ENCODE peak calls at places on chromosomes 2 and 18, in ten cellular contexts. One of them, this sample, is unnamed.

GRCh38 chr2:18219676-18220075 is 340.8 kb downstream of the RDH14 start:
- DNase-seq in brain microvascular endothelial cell: no peak
- DNase-seq in AG09309: no peak
- DNase-seq in Panc1: no peak
- DNase-seq in cardiac fibroblast: peak
- DNase-seq in CD8-positive, alpha-beta memory T cell: no peak
- DNase-seq in HFF-Myc: no peak
- DNase-seq in body of pancreas: no peak
- DNase-seq in fibroblast of lung: no peak
- DNase-seq in naive thymus-derived CD4-positive, alpha-beta T cell: no peak
- DNase-seq in this sample: no peak

GRCh38 chr2:191959209-191959608 is 112.3 kb upstream of the CAVIN2 start:
- DNase-seq in brain microvascular endothelial cell: no peak
- DNase-seq in fibroblast of lung: no peak
- DNase-seq in cardiac fibroblast: peak
- DNase-seq in HFF-Myc: no peak
- DNase-seq in Panc1: no peak
- DNase-seq in naive thymus-derived CD4-positive, alpha-beta T cell: no peak
- DNase-seq in CD8-positive, alpha-beta memory T cell: no peak
- DNase-seq in body of pancreas: no peak
- DNase-seq in AG09309: no peak
- DNase-seq in this sample: no peak

GRCh38 chr2:202671317-202672035 is 36.7 kb downstream of the FAM117B start:
- DNase-seq in CD8-positive, alpha-beta memory T cell: no peak
- DNase-seq in naive thymus-derived CD4-positive, alpha-beta T cell: no peak
- DNase-seq in brain microvascular endothelial cell: no peak
- DNase-seq in HFF-Myc: no peak
- DNase-seq in AG09309: no peak
- DNase-seq in cardiac fibroblast: no peak
- DNase-seq in Panc1: no peak
- DNase-seq in fibroblast of lung: peak
- DNase-seq in body of pancreas: no peak
- DNase-seq in this sample: no peak

GRCh38 chr18:364221-364620 is 96.4 kb upstream of the THOC1 start:
- DNase-seq in CD8-positive, alpha-beta memory T cell: no peak
- DNase-seq in cardiac fibroblast: peak
- DNase-seq in body of pancreas: no peak
- DNase-seq in AG09309: no peak
- DNase-seq in Panc1: no peak
- DNase-seq in naive thymus-derived CD4-positive, alpha-beta T cell: no peak
- DNase-seq in brain microvascular endothelial cell: no peak
- DNase-seq in fibroblast of lung: peak
- DNase-seq in HFF-Myc: no peak
- DNase-seq in this sample: peak

GRCh38 chr2:14094592-14094991 is 537.9 kb upstream of the LRATD1 start:
- DNase-seq in HFF-Myc: no peak
- DNase-seq in cardiac fibroblast: no peak
- DNase-seq in body of pancreas: no peak
- DNase-seq in brain microvascular endothelial cell: no peak
- DNase-seq in fibroblast of lung: no peak
- DNase-seq in CD8-positive, alpha-beta memory T cell: no peak
- DNase-seq in Panc1: no peak
- DNase-seq in naive thymus-derived CD4-positive, alpha-beta T cell: no peak
- DNase-seq in AG09309: no peak
- DNase-seq in this sample: no peak

GRCh38 chr2:239337877-239338484 is 62.8 kb downstream of the HDAC4 start:
- DNase-seq in AG09309: no peak
- DNase-seq in cardiac fibroblast: no peak
- DNase-seq in body of pancreas: no peak
- DNase-seq in CD8-positive, alpha-beta memory T cell: no peak
- DNase-seq in Panc1: no peak
- DNase-seq in brain microvascular endothelial cell: no peak
- DNase-seq in fibroblast of lung: no peak
- DNase-seq in HFF-Myc: no peak
- DNase-seq in naive thymus-derived CD4-positive, alpha-beta T cell: no peak
- DNase-seq in this sample: no peak

GRCh38 chr2:230893881-230894781 is 29.4 kb downstream of the ITM2C start:
- DNase-seq in AG09309: no peak
- DNase-seq in HFF-Myc: no peak
- DNase-seq in naive thymus-derived CD4-positive, alpha-beta T cell: no peak
- DNase-seq in cardiac fibroblast: no peak
- DNase-seq in fibroblast of lung: no peak
- DNase-seq in CD8-positive, alpha-beta memory T cell: no peak
- DNase-seq in brain microvascular endothelial cell: no peak
- DNase-seq in body of pancreas: no peak
- DNase-seq in Panc1: no peak
- DNase-seq in this sample: no peak

GRCh38 chr18:78390348-78390929 is 589.2 kb upstream of the SALL3 start:
- DNase-seq in Panc1: no peak
- DNase-seq in body of pancreas: no peak
- DNase-seq in naive thymus-derived CD4-positive, alpha-beta T cell: no peak
- DNase-seq in CD8-positive, alpha-beta memory T cell: no peak
- DNase-seq in fibroblast of lung: no peak
- DNase-seq in HFF-Myc: no peak
- DNase-seq in brain microvascular endothelial cell: no peak
- DNase-seq in cardiac fibroblast: no peak
- DNase-seq in AG09309: no peak
- DNase-seq in this sample: no peak

GRCh38 chr2:233029321-233029720 is 3.2 kb upstream of the NEU2 start:
- DNase-seq in brain microvascular endothelial cell: no peak
- DNase-seq in AG09309: peak
- DNase-seq in CD8-positive, alpha-beta memory T cell: no peak
- DNase-seq in body of pancreas: no peak
- DNase-seq in fibroblast of lung: peak
- DNase-seq in Panc1: peak
- DNase-seq in HFF-Myc: no peak
- DNase-seq in naive thymus-derived CD4-positive, alpha-beta T cell: no peak
- DNase-seq in cardiac fibroblast: no peak
- DNase-seq in this sample: no peak

GRCh38 chr2:48906640-48907039 is 151.1 kb upstream of the LHCGR start:
- DNase-seq in fibroblast of lung: no peak
- DNase-seq in body of pancreas: no peak
- DNase-seq in CD8-positive, alpha-beta memory T cell: no peak
- DNase-seq in cardiac fibroblast: no peak
- DNase-seq in naive thymus-derived CD4-positive, alpha-beta T cell: no peak
- DNase-seq in brain microvascular endothelial cell: no peak
- DNase-seq in HFF-Myc: no peak
- DNase-seq in Panc1: no peak
- DNase-seq in AG09309: no peak
- DNase-seq in this sample: no peak

GRCh38 chr2:237465515-237466227 is 21.4 kb upstream of the MLPH start:
- DNase-seq in cardiac fibroblast: peak
- DNase-seq in Panc1: no peak
- DNase-seq in AG09309: peak
- DNase-seq in body of pancreas: no peak
- DNase-seq in CD8-positive, alpha-beta memory T cell: no peak
- DNase-seq in HFF-Myc: no peak
- DNase-seq in naive thymus-derived CD4-positive, alpha-beta T cell: no peak
- DNase-seq in brain microvascular endothelial cell: peak
- DNase-seq in fibroblast of lung: peak
- DNase-seq in this sample: peak

DNA sequence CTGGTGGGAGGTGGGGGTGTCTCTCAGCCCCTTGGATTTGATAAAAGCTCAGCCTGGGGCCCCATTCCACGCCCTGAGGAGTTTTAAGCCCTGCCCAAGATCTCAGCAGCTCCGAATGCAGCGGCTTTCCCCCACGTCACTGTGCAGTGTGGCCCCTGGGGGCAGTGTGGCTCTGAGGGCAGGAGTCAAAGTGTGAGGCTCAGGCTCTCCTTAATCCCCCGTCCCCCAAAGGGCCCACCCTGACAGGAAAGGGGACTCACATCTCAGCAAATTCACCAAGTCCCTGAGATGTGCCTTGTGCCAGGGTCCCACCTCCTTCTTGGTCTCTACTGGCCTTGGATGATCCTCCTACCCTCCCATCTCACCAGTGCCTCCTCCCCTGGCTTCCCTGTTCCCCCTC is 25.2 kb downstream of the NPPC start:
- DNase-seq in AG09309: no peak
- DNase-seq in brain microvascular endothelial cell: no peak
- DNase-seq in body of pancreas: no peak
- DNase-seq in HFF-Myc: no peak
- DNase-seq in Panc1: no peak
- DNase-seq in fibroblast of lung: no peak
- DNase-seq in naive thymus-derived CD4-positive, alpha-beta T cell: no peak
- DNase-seq in CD8-positive, alpha-beta memory T cell: no peak
- DNase-seq in cardiac fibroblast: no peak
- DNase-seq in this sample: no peak
- H3K4me3 ChIP-seq in AG09309: no peak
- H3K4me3 ChIP-seq in brain microvascular endothelial cell: no peak
- H3K4me3 ChIP-seq in body of pancreas: no peak
- H3K4me3 ChIP-seq in HFF-Myc: no peak
- H3K4me3 ChIP-seq in Panc1: no peak
- H3K4me3 ChIP-seq in fibroblast of lung: no peak
- H3K4me3 ChIP-seq in naive thymus-derived CD4-positive, alpha-beta T cell: no peak
- H3K4me3 ChIP-seq in CD8-positive, alpha-beta memory T cell: no peak
- H3K4me3 ChIP-seq in cardiac fibroblast: no peak
- H3K4me3 ChIP-seq in this sample: no peak

DNA sequence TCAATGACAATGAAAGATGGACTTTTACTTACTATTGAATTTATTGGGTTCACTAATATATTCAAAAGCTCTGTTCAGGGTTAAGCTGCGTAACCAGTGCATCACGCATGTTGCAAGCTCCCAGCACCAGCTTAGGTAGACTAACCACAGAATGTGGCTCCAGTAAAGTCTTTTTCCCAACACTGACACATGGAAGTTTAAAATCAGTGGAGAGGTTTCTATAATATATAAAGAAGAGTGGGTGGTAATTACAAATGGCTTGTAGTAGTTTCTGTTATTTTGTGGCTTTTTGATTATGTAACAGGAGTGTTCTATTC is 1.9 kb downstream of the PLCL1 start:
- DNase-seq in AG09309: no peak
- DNase-seq in body of pancreas: no peak
- DNase-seq in HFF-Myc: no peak
- DNase-seq in CD8-positive, alpha-beta memory T cell: no peak
- DNase-seq in naive thymus-derived CD4-positive, alpha-beta T cell: no peak
- DNase-seq in cardiac fibroblast: no peak
- DNase-seq in brain microvascular endothelial cell: no peak
- DNase-seq in fibroblast of lung: no peak
- DNase-seq in Panc1: no peak
- DNase-seq in this sample: no peak
- H3K4me3 ChIP-seq in AG09309: no peak
- H3K4me3 ChIP-seq in body of pancreas: no peak
- H3K4me3 ChIP-seq in HFF-Myc: no peak
- H3K4me3 ChIP-seq in CD8-positive, alpha-beta memory T cell: peak
- H3K4me3 ChIP-seq in naive thymus-derived CD4-positive, alpha-beta T cell: peak
- H3K4me3 ChIP-seq in cardiac fibroblast: peak
- H3K4me3 ChIP-seq in brain microvascular endothelial cell: no peak
- H3K4me3 ChIP-seq in fibroblast of lung: no peak
- H3K4me3 ChIP-seq in Panc1: no peak
- H3K4me3 ChIP-seq in this sample: no peak

DNA sequence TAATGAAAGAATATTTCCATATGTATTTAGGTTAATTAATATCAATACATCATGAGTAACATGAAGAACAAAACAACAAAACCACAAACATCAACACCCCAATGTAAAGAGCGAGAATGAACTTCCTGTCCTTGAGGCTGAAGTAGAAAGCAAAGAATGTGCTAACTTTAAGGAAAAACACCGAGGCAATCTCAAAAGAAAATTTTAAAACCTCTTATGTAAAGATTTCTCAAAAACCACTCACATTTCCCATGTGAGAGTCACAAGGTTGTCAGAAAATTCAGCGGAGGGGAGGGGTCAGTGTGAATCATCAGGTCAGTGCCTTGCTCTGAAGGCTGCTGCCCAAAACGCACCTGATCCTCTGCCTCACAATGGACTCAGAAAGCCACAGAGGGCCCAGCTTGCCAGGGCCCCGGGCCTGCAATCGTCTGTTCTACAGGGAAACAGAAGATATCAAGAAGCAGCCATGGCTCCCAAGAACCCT is 12.3 kb downstream of the NPC1 start:
- DNase-seq in brain microvascular endothelial cell: peak
- DNase-seq in naive thymus-derived CD4-positive, alpha-beta T cell: no peak
- DNase-seq in body of pancreas: peak
- DNase-seq in fibroblast of lung: peak
- DNase-seq in cardiac fibroblast: peak
- DNase-seq in AG09309: no peak
- DNase-seq in HFF-Myc: no peak
- DNase-seq in CD8-positive, alpha-beta memory T cell: peak
- DNase-seq in Panc1: peak
- DNase-seq in this sample: no peak
- H3K4me3 ChIP-seq in brain microvascular endothelial cell: no peak
- H3K4me3 ChIP-seq in naive thymus-derived CD4-positive, alpha-beta T cell: peak
- H3K4me3 ChIP-seq in body of pancreas: no peak
- H3K4me3 ChIP-seq in fibroblast of lung: no peak
- H3K4me3 ChIP-seq in cardiac fibroblast: no peak
- H3K4me3 ChIP-seq in AG09309: no peak
- H3K4me3 ChIP-seq in HFF-Myc: no peak
- H3K4me3 ChIP-seq in CD8-positive, alpha-beta memory T cell: peak
- H3K4me3 ChIP-seq in Panc1: no peak
- H3K4me3 ChIP-seq in this sample: no peak

GRCh38 chr18:9094307-9095226 is 7.9 kb upstream of the NDUFV2 start:
- DNase-seq in Panc1: no peak
- DNase-seq in body of pancreas: no peak
- DNase-seq in AG09309: peak
- DNase-seq in brain microvascular endothelial cell: peak
- DNase-seq in HFF-Myc: peak
- DNase-seq in CD8-positive, alpha-beta memory T cell: no peak
- DNase-seq in fibroblast of lung: peak
- DNase-seq in cardiac fibroblast: peak
- DNase-seq in naive thymus-derived CD4-positive, alpha-beta T cell: peak
- DNase-seq in this sample: peak

GRCh38 chr18:9095297-9096012 is 7.0 kb upstream of the NDUFV2 start:
- DNase-seq in HFF-Myc: no peak
- DNase-seq in Panc1: no peak
- DNase-seq in AG09309: no peak
- DNase-seq in CD8-positive, alpha-beta memory T cell: peak
- DNase-seq in body of pancreas: peak
- DNase-seq in brain microvascular endothelial cell: peak
- DNase-seq in naive thymus-derived CD4-positive, alpha-beta T cell: peak
- DNase-seq in fibroblast of lung: peak
- DNase-seq in cardiac fibroblast: peak
- DNase-seq in this sample: no peak

GRCh38 chr18:9097349-9097748 is 5.2 kb upstream of the NDUFV2 start:
- DNase-seq in naive thymus-derived CD4-positive, alpha-beta T cell: no peak
- DNase-seq in HFF-Myc: no peak
- DNase-seq in AG09309: no peak
- DNase-seq in body of pancreas: no peak
- DNase-seq in cardiac fibroblast: no peak
- DNase-seq in brain microvascular endothelial cell: no peak
- DNase-seq in Panc1: no peak
- DNase-seq in fibroblast of lung: no peak
- DNase-seq in CD8-positive, alpha-beta memory T cell: no peak
- DNase-seq in this sample: no peak

GRCh38 chr18:9096013-9096383 is 6.5 kb upstream of the NDUFV2 start:
- DNase-seq in body of pancreas: no peak
- DNase-seq in cardiac fibroblast: no peak
- DNase-seq in naive thymus-derived CD4-positive, alpha-beta T cell: no peak
- DNase-seq in fibroblast of lung: no peak
- DNase-seq in HFF-Myc: no peak
- DNase-seq in brain microvascular endothelial cell: no peak
- DNase-seq in AG09309: no peak
- DNase-seq in CD8-positive, alpha-beta memory T cell: no peak
- DNase-seq in Panc1: no peak
- DNase-seq in this sample: no peak

DNA sequence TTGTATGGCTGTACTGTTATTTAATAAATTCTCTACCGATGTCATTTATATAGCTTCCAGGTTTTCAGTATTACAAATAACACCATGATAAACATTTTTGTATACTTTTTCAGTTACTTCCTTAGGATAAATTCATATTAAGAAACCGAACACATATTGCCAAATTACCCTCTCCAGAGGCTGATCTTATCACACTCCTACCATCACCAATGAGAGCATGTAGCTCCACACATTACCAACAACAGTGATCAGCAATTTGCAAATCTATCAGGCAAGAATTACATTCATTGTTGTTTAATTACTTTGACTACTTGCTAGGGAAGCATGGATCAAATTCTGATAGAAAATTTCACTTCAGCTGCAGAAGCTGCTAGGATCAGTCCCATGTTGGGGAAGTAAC is 5.8 kb upstream of the NDUFV2 start:
- DNase-seq in Panc1: no peak
- DNase-seq in brain microvascular endothelial cell: no peak
- DNase-seq in naive thymus-derived CD4-positive, alpha-beta T cell: no peak
- DNase-seq in fibroblast of lung: no peak
- DNase-seq in AG09309: no peak
- DNase-seq in body of pancreas: no peak
- DNase-seq in HFF-Myc: no peak
- DNase-seq in cardiac fibroblast: no peak
- DNase-seq in CD8-positive, alpha-beta memory T cell: no peak
- DNase-seq in this sample: no peak
- H3K4me3 ChIP-seq in Panc1: no peak
- H3K4me3 ChIP-seq in brain microvascular endothelial cell: no peak
- H3K4me3 ChIP-seq in naive thymus-derived CD4-positive, alpha-beta T cell: no peak
- H3K4me3 ChIP-seq in fibroblast of lung: no peak
- H3K4me3 ChIP-seq in AG09309: no peak
- H3K4me3 ChIP-seq in body of pancreas: no peak
- H3K4me3 ChIP-seq in HFF-Myc: no peak
- H3K4me3 ChIP-seq in cardiac fibroblast: no peak
- H3K4me3 ChIP-seq in CD8-positive, alpha-beta memory T cell: no peak
- H3K4me3 ChIP-seq in this sample: no peak